ENCODE peak calls at places on chromosomes 5 and 9, in four cellular contexts. B, H, D and F are unnamed samples. For H3K9me3, the result is how much of the 10 kb centered on the place peaks cover.

GRCh38 chr5:14218897-14219573 is 75.9 kb downstream of the TRIO start:
- DNase-seq in B (no peak), H (no peak), D (no peak), F (peak)

GRCh38 chr9:76654575-76654974 is 109.7 kb upstream of the PCA3 start:
- DNase-seq in B (peak), H (no peak), D (no peak), F (peak)

GRCh38 chr5:131854134-131854533 is 57.3 kb upstream of the FNIP1 start:
- DNase-seq in B (peak), H (no peak), D (no peak), F (peak)

GRCh38 chr5:73825736-73826135 is 199.7 kb downstream of the ARHGEF28 start:
- DNase-seq in B (no peak), H (no peak), D (no peak), F (no peak)

GRCh38 chr5:78361226-78361993 is 993 bp downstream of the SCAMP1 start:
- DNase-seq in B (peak), H (peak), D (peak), F (peak)

GRCh38 chr5:60125636-60126035 is 232.1 kb upstream of the PDE4D start:
- DNase-seq in B (no peak), H (no peak), D (no peak), F (no peak)

GRCh38 chr5:62742214-62742613 is 163.6 kb downstream of the LRRC70 start:
- DNase-seq in B (no peak), H (no peak), D (no peak), F (no peak)

GRCh38 chr9:130933114-130934046 is 5.7 kb downstream of the FIBCD1 start:
- DNase-seq in B (peak), H (no peak), D (no peak), F (peak)

GRCh38 chr5:115831163-115831768 is 10.1 kb downstream of the ATG12 start:
- DNase-seq in B (peak), H (peak), D (no peak), F (peak)

GRCh38 chr9:36461341-36461740 is 61.3 kb upstream of the RNF38 start:
- DNase-seq in B (no peak), H (no peak), D (no peak), F (peak)

GRCh38 chr5:56088967-56089829 is 94.4 kb upstream of the IL6ST start:
- DNase-seq in B (peak), H (no peak), D (no peak), F (peak)

GRCh38 chr9:109198736-109199384 is 31.8 kb upstream of the FRRS1L start:
- DNase-seq in B (peak), H (no peak), D (no peak), F (no peak)

GRCh38 chr9:90547896-90548295 is 94.7 kb downstream of the DIRAS2 start:
- DNase-seq in B (peak), H (no peak), D (no peak), F (no peak)

GRCh38 chr5:96176022-96176421 is 214.4 kb upstream of the ELL2 start:
- DNase-seq in B (no peak), H (no peak), D (no peak), F (no peak)

GRCh38 chr5:129177451-129177850 is 82.9 kb downstream of the ISOC1 start:
- DNase-seq in B (no peak), H (no peak), D (no peak), F (no peak)

GRCh38 chr5:96483878-96484277 is 50.8 kb upstream of the PCSK1 start:
- DNase-seq in B (peak), H (no peak), D (no peak), F (peak)

GRCh38 chr5:44911501-44911900 is 102.8 kb downstream of the MRPS30 start:
- DNase-seq in B (no peak), H (no peak), D (no peak), F (no peak)

GRCh38 chr9:110659891-110660541 is 8.6 kb upstream of the MUSK start:
- DNase-seq in B (peak), H (peak), D (no peak), F (peak)

GRCh38 chr5:17075196-17075595 is 139.1 kb upstream of the MYO10 start:
- DNase-seq in B (no peak), H (no peak), D (no peak), F (no peak)

GRCh38 chr5:40834391-40834848 is 602 bp downstream of the RPL37 start:
- DNase-seq in B (no peak), H (no peak), D (no peak), F (peak)

GRCh38 chr9:133674091-133674490 is 37.9 kb downstream of the DBH start:
- DNase-seq in B (no peak), H (no peak), D (peak), F (no peak)

GRCh38 chr5:132209901-132210545 is 17.6 kb downstream of the P4HA2 start:
- DNase-seq in B (no peak), H (no peak), D (no peak), F (no peak)

GRCh38 chr5:130109152-130109551 is 204.9 kb downstream of the CHSY3 start:
- DNase-seq in B (peak), H (peak), D (no peak), F (peak)

GRCh38 chr9:23769307-23769935 is 56.6 kb downstream of the ELAVL2 start:
- DNase-seq in B (peak), H (no peak), D (no peak), F (peak)

GRCh38 chr5:154366353-154366752 is 79.4 kb upstream of the SAP30L start:
- DNase-seq in B (no peak), H (no peak), D (no peak), F (peak)

GRCh38 chr9:113886003-113886324 is 9.9 kb downstream of the ZNF618 start:
- DNase-seq in B (no peak), H (no peak), D (no peak), F (peak)

GRCh38 chr5:14901462-14902051 is 30.0 kb upstream of the ANKH start:
- DNase-seq in B (no peak), H (peak), D (no peak), F (peak)

GRCh38 chr5:40046792-40047191 is 622.0 kb upstream of the DAB2 start:
- DNase-seq in B (peak), H (no peak), D (no peak), F (peak)

GRCh38 chr5:112995764-112996618 is 19.4 kb downstream of the DCP2 start:
- DNase-seq in B (peak), H (peak), D (no peak), F (peak)

GRCh38 chr5:94240616-94241287 is 377.7 kb downstream of the KIAA0825 start:
- DNase-seq in B (peak), H (peak), D (no peak), F (peak)

GRCh38 chr5:6775595-6775994 is 62.4 kb downstream of the TENT4A start:
- DNase-seq in B (no peak), H (no peak), D (no peak), F (no peak)

GRCh38 chr5:73120222-73121108 is at the start of gene TMEM171:
- DNase-seq in B (peak), H (peak), D (peak), F (peak)

GRCh38 chr5:134545070-134545868 is 19.8 kb downstream of the JADE2 start:
- DNase-seq in B (no peak), H (no peak), D (peak), F (no peak)

GRCh38 chr5:99058466-99058865 is 129.7 kb upstream of the CHD1 start:
- DNase-seq in B (no peak), H (no peak), D (no peak), F (peak)

GRCh38 chr9:128104171-128104618 is 23.3 kb downstream of the PTGES2 start:
- DNase-seq in B (no peak), H (no peak), D (peak), F (no peak)

GRCh38 chr9:127506117-127506813 is 55.0 kb downstream of the LRSAM1 start:
- DNase-seq in B (no peak), H (no peak), D (no peak), F (no peak)

GRCh38 chr5:44795496-44795895 is 13.3 kb upstream of the MRPS30 start:
- DNase-seq in B (no peak), H (no peak), D (no peak), F (no peak)

GRCh38 chr9:121154782-121155181 is 46.9 kb downstream of the RAB14 start:
- DNase-seq in B (peak), H (no peak), D (no peak), F (peak)

GRCh38 chr9:91693226-91693625 is 256.8 kb downstream of the ROR2 start:
- DNase-seq in B (no peak), H (no peak), D (no peak), F (no peak)

DNA sequence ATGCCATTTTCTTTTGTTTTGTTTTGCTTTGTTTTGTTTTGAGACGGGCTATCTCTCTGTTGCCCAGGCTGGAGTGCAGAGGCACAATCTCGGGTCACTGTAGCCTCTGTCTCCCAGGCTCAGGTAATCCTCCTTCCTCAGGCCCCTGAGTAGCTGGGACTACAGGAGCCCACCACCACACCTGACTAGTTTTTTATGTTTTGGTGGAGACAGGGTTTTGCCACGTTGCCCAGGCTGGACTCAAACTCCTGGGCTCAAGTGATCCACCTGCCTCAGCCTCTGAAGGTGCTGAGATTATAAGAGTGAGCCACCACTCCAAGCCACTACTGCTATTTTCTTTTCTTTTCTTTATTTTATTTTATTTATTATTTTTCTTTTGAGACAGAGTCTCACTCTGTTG is 54.0 kb upstream of the S1PR3 start:
- DNase-seq in B (no peak), H (no peak), D (no peak), F (no peak)
- H3K9me3 ChIP-seq in B (under half), H (under half), D (under half), F (under half)

GRCh38 chr9:136543280-136543679 is 2.6 kb downstream of the NOTCH1 start:
- DNase-seq in B (no peak), H (no peak), D (no peak), F (no peak)
- H3K9ac ChIP-seq in B (no peak), H (no peak), D (no peak), F (no peak)

GRCh38 chr5:141250576-141250975 is 5.4 kb downstream of the PCDHB15 start:
- DNase-seq in B (no peak), H (no peak), D (no peak), F (no peak)
- H3K9me3 ChIP-seq in B (under half), H (under half), D (half or more), F (under half)

GRCh38 chr5:38556115-38556598 is 289 bp downstream of the LIFR start:
- DNase-seq in B (no peak), H (no peak), D (peak), F (no peak)

GRCh38 chr5:38556599-38557308 is at the start of gene LIFR:
- DNase-seq in B (peak), H (peak), D (peak), F (peak)

GRCh38 chr5:38555354-38556114 is 912 bp downstream of the LIFR start:
- DNase-seq in B (no peak), H (no peak), D (no peak), F (no peak)

GRCh38 chr5:38553001-38553521 is 3.4 kb downstream of the LIFR start:
- DNase-seq in B (no peak), H (no peak), D (no peak), F (no peak)

DNA sequence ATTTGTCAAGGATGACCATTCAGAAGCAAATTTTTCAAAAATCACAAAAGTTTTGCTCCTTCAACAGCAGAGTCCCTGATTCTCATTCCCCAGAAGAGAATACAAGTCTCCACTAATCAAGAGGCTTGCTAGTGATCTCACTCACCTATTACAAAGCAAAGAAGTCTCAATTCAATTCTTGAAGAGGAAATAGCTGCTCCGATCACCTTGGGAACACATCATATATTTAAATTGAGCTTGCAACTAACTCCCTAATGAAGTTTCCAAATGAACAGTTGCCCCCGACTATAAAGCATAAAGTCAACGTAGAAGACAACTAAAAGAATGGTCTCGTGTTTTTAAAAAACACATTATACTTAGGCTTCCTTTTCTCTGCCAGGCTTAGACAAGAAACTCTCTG is 1.6 kb downstream of the LIFR start:
- DNase-seq in B (no peak), H (no peak), D (no peak), F (no peak)
- H3K9ac ChIP-seq in B (peak), H (no peak), D (peak), F (no peak)

GRCh38 chr5:141359790-141360426 is at the start of gene PCDHGB2:
- DNase-seq in B (peak), H (peak), D (no peak), F (peak)

GRCh38 chr5:141362719-141363118 is 1.2 kb upstream of the PCDHGA5 start:
- DNase-seq in B (no peak), H (no peak), D (no peak), F (no peak)

GRCh38 chr5:141363952-141364660 is at the start of gene PCDHGA5:
- DNase-seq in B (peak), H (no peak), D (no peak), F (peak)

GRCh38 chr5:141356950-141357349 is 2.1 kb downstream of the PCDHGA4 start:
- DNase-seq in B (no peak), H (no peak), D (no peak), F (no peak)

DNA sequence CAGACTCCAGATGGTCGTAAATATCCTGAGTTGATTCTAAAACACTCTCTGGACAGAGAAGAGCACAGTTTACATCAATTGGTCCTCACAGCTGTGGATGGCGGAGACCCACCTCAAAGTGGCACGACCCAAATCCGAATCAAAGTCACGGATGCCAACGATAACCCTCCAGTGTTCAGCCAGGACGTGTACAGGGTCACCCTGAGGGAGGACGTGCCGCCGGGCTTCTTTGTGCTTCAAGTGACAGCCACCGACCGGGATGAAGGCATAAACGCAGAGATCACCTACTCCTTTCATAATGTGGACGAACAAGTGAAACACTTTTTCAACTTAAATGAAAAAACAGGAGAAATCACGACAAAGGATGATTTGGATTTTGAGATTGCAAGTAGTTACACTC is 891 bp downstream of the PCDHGB2 start:
- DNase-seq in B (no peak), H (no peak), D (no peak), F (no peak)
- H3K9me3 ChIP-seq in B (under half), H (under half), D (half or more), F (under half)

DNA sequence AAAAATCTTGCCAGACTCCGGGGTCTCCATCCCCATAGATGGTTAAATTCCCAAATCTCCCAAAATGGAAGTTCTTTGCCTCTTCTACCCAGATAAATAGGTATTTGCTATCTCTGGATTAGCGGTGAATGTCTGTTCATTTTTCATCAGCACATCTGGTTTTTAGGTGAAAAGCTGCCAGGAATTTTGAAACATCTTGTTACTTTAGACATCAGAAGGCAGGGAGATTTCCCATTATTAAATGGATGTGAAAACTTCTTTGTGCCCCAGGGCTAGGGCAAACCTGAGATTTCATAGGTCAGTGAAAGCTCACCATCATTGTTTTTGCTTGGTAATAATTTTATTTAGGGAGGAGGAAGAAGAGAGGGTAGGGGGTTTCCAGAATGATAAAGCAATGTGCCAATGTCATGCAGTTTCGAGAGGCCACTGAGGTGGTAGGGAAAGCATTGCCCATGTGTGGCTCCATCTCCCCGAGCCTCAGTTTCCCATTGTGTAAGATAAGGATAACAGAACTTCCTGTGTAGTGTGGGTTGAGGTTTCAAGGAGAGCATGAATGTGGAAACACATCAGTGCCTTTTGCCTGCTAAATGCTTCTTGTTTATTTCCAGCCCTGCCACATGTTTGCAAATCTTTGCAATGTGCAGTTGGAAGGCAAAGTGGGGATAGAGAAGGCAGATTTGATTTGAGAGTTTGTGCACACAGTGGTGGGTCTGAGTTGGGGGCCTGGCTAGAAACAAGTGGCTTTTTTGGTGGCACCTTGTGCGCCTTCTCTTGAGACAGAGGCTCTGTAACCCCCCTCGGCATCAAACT is 147.2 kb upstream of the KLF4 start:
- DNase-seq in B (no peak), H (no peak), D (no peak), F (peak)
- H3K9ac ChIP-seq in B (no peak), H (no peak), D (no peak), F (peak)

DNA sequence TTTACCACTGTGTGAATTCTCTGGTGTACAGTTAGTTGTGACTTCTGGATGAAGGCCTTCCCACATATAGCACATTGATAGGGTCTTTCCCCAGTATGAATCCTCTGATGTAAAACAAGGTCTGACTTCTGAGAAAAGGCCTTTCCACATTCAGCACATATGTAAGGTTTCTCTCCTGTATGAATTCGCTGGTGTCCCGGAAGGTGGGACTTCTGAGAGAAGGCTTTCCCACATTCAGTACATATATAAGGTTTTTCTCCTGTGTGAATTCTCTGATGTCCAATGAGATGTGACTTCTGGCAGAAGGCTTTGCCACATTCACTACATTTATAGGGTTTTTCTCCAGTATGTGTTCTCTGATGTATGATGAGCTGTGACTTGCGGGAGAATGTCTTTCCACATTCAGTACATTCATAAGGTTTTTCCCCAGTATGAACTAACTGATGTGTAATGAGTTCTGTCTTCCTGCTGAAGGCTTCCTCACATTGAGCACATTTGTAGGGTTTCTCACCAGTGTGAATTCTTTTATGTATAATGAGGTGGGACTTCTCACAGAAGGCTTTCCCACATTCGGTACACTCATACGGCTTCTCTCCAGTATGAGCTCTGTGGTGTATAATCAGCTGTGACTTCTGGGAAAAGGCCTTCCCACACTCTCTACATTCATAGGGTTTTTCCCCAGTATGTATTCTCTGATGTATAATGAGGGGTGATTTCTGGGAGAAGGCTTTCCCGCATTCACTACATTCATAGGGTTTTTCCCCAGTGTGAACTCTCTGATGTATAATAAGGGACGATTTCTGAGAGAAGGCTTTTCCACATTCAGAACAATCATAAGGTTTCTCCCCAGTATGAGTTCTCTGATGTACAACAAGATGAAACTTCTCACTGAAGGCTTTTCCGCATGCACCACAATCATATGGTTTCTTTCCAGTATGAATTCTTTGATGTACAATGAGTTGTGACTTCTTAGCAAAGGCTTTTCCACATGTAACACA is 9.1 kb downstream of the ZNF300 start:
- DNase-seq in B (no peak), H (no peak), D (no peak), F (no peak)
- H3K9me3 ChIP-seq in B (half or more), H (half or more), D (half or more), F (under half)